ENCODE peak calls at places on chromosome 22, in seven cellular contexts. O, J, X, M, L, K and P are unnamed samples.

GRCh38 chr22:43404673-43405385 is 7.0 kb upstream of the MPPED1 start:
- DNase-seq in K (no peak), X (no peak), J (no peak), L (no peak), O (no peak), M (no peak), P (no peak)

GRCh38 chr22:24028533-24028932 is 17.4 kb downstream of the CABIN1 start:
- DNase-seq in X (no peak), J (no peak), L (no peak), M (no peak), K (no peak), O (no peak), P (no peak)

GRCh38 chr22:43446881-43447280 is 35.1 kb downstream of the MPPED1 start:
- DNase-seq in K (no peak), M (no peak), L (no peak), O (no peak), J (no peak), X (no peak), P (no peak)

GRCh38 chr22:23845661-23846469 is 7.1 kb upstream of the DERL3 start:
- DNase-seq in L (no peak), J (no peak), M (no peak), O (no peak), X (no peak), K (no peak), P (no peak)

GRCh38 chr22:40560551-40560950 is 76.0 kb downstream of the MRTFA start:
- DNase-seq in L (peak; percentile 33), M (no peak), K (no peak), O (no peak), J (peak; percentile 73), X (peak; percentile 3), P (no peak)

GRCh38 chr22:43174941-43175531 is 11.9 kb downstream of the TTLL12 start:
- DNase-seq in X (no peak), J (no peak), M (no peak), L (no peak), O (no peak), K (no peak), P (no peak)

GRCh38 chr22:23182289-23183106 is 2.2 kb downstream of the BCR start:
- DNase-seq in M (peak; percentile 21), X (no peak), O (no peak), J (peak; percentile 23), L (peak; percentile 79), K (peak; percentile 44), P (peak; percentile 26)

GRCh38 chr22:41949297-41949965 is 2.5 kb upstream of the CENPM start:
- DNase-seq in X (no peak), M (no peak), O (no peak), J (no peak), L (no peak), K (no peak), P (no peak)

GRCh38 chr22:50497093-50497492 is 10.4 kb downstream of the LMF2 start:
- DNase-seq in J (no peak), K (no peak), L (no peak), O (no peak), X (no peak), M (no peak), P (no peak)

GRCh38 chr22:43272301-43272700 is 70.9 kb downstream of the SCUBE1 start:
- DNase-seq in X (no peak), O (no peak), J (no peak), K (no peak), L (no peak), M (no peak), P (no peak)

GRCh38 chr22:27642104-27642800 is 159.3 kb downstream of the MN1 start:
- DNase-seq in K (no peak), O (no peak), L (no peak), M (no peak), J (no peak), X (no peak), P (no peak)

GRCh38 chr22:17724678-17725464 is 49.4 kb downstream of the BID start:
- DNase-seq in O (no peak), M (no peak), L (no peak), J (no peak), K (no peak), X (no peak), P (no peak)

GRCh38 chr22:26172389-26172990 is 3.2 kb downstream of the SEZ6L start:
- DNase-seq in M (no peak), X (no peak), J (peak; percentile 27), L (peak; percentile 63), O (no peak), K (no peak), P (peak; percentile 2)

GRCh38 chr22:35330258-35330861 is 30.7 kb downstream of the TOM1 start:
- DNase-seq in L (peak; percentile 74), O (peak; percentile 91), J (peak; percentile 87), X (peak; percentile 45), M (peak; percentile 47), K (peak; percentile 23), P (peak; percentile 36)

GRCh38 chr22:28249402-28249801 is 330.3 kb upstream of the PITPNB start:
- DNase-seq in M (no peak), L (no peak), O (no peak), J (no peak), X (no peak), K (no peak), P (no peak)

GRCh38 chr22:17266261-17266971 is 47.2 kb upstream of the ADA2 start:
- DNase-seq in X (no peak), O (no peak), J (peak; percentile 33), L (no peak), M (peak; percentile 15), K (no peak), P (no peak)

GRCh38 chr22:36891646-36892045 is 21.8 kb upstream of the CSF2RB start:
- DNase-seq in M (no peak), L (no peak), O (no peak), K (no peak), J (peak; percentile 10), X (no peak), P (no peak)

GRCh38 chr22:37552560-37553163 is 7.6 kb upstream of the CDC42EP1 start:
- DNase-seq in M (no peak), L (no peak), J (no peak), K (no peak), O (no peak), X (no peak), P (no peak)

GRCh38 chr22:18070556-18071306 is 7.1 kb upstream of the PEX26 start:
- DNase-seq in M (no peak), O (no peak), K (no peak), L (peak; percentile 48), X (no peak), J (no peak), P (no peak)